ENCODE peak calls at places on chromosome 9, in nine cellular contexts. W, Z, S, J, K, U, F, T and Q are unnamed samples.
A peak's percentile ranks its signal among the peaks of the same experiment; 100 is the strongest.

GRCh38 chr9:23702311-23702922 is 123.6 kb downstream of the ELAVL2 start:
- DNase-seq in W (no peak), Z (no peak), S (no peak), J (no peak), K (no peak), U (no peak), F (no peak), T (no peak), Q (no peak)

GRCh38 chr9:134552349-134552990 is 89.1 kb upstream of the COL5A1 start:
- DNase-seq in W (no peak), Z (no peak), S (no peak), J (no peak), K (no peak), U (no peak), F (no peak), T (no peak), Q (no peak)

GRCh38 chr9:28031521-28032177 is 458.4 kb upstream of the C9orf72 start:
- DNase-seq in W (no peak), Z (no peak), S (no peak), J (no peak), K (no peak), U (no peak), F (no peak), T (no peak), Q (no peak)

GRCh38 chr9:134134949-134135342 is 936 bp upstream of the WDR5 start:
- DNase-seq in W (no peak), Z (no peak), S (no peak), J (no peak), K (no peak), U (no peak), F (no peak), T (no peak), Q (no peak)

GRCh38 chr9:1869843-1870242 is 145.3 kb upstream of the SMARCA2 start:
- DNase-seq in W (no peak), Z (peak; percentile 67), S (no peak), J (no peak), K (no peak), U (peak; percentile 1), F (peak; percentile 14), T (peak; percentile 6), Q (no peak)

GRCh38 chr9:95024097-95024671 is 293.3 kb downstream of the FANCC start:
- DNase-seq in W (no peak), Z (no peak), S (peak; percentile 74), J (no peak), K (no peak), U (no peak), F (peak; percentile 50), T (no peak), Q (no peak)

GRCh38 chr9:90449213-90449925 is 193.3 kb downstream of the DIRAS2 start:
- DNase-seq in W (no peak), Z (no peak), S (no peak), J (no peak), K (peak; percentile 89), U (no peak), F (no peak), T (no peak), Q (no peak)

GRCh38 chr9:21075484-21075883 is 2.3 kb downstream of the IFNB1 start:
- DNase-seq in W (no peak), Z (no peak), S (no peak), J (no peak), K (no peak), U (no peak), F (no peak), T (no peak), Q (no peak)

GRCh38 chr9:123353984-123354591 is 1.9 kb upstream of the CRB2 start:
- DNase-seq in W (peak; percentile 45), Z (peak; percentile 70), S (peak; percentile 36), J (peak; percentile 29), K (no peak), U (peak; percentile 74), F (peak; percentile 56), T (peak; percentile 55), Q (no peak)

GRCh38 chr9:96222132-96222531 is 79.8 kb downstream of the HSD17B3 start:
- DNase-seq in W (no peak), Z (peak; percentile 48), S (no peak), J (no peak), K (no peak), U (no peak), F (peak; percentile 17), T (no peak), Q (no peak)

GRCh38 chr9:112754578-112754977 is 4.0 kb downstream of the SNX30 start:
- DNase-seq in W (peak; percentile 64), Z (peak; percentile 47), S (no peak), J (peak; percentile 56), K (no peak), U (peak; percentile 54), F (peak; percentile 58), T (no peak), Q (peak; percentile 45)

GRCh38 chr9:95007470-95007869 is 281.0 kb downstream of the AOPEP start:
- DNase-seq in W (no peak), Z (no peak), S (no peak), J (no peak), K (no peak), U (no peak), F (peak; percentile 78), T (peak; percentile 44), Q (no peak)

GRCh38 chr9:110769667-110770066 is 101.1 kb downstream of the MUSK start:
- DNase-seq in W (peak; percentile 81), Z (peak; percentile 39), S (no peak), J (peak; percentile 39), K (no peak), U (no peak), F (no peak), T (no peak), Q (no peak)

GRCh38 chr9:129838707-129839259 is 3.5 kb downstream of the USP20 start:
- DNase-seq in W (peak; percentile 79), Z (no peak), S (no peak), J (peak; percentile 76), K (no peak), U (peak; percentile 25), F (peak; percentile 84), T (no peak), Q (peak; percentile 50)

GRCh38 chr9:113361304-113362018 is 12.1 kb downstream of the BSPRY start:
- DNase-seq in W (peak; percentile 51), Z (no peak), S (no peak), J (peak; percentile 67), K (no peak), U (no peak), F (peak; percentile 49), T (no peak), Q (no peak)

GRCh38 chr9:114207034-114207815 is 51.9 kb downstream of the COL27A1 start:
- DNase-seq in W (peak; percentile 55), Z (no peak), S (no peak), J (peak; percentile 71), K (no peak), U (peak; percentile 59), F (peak; percentile 16), T (peak; percentile 81), Q (no peak)

GRCh38 chr9:110089681-110090370 is 118.1 kb downstream of the C9orf152 start:
- DNase-seq in W (no peak), Z (no peak), S (no peak), J (no peak), K (no peak), U (peak; percentile 22), F (no peak), T (no peak), Q (no peak)

GRCh38 chr9:128414461-128414860 is 6.2 kb upstream of the CERCAM start:
- DNase-seq in W (no peak), Z (no peak), S (no peak), J (no peak), K (no peak), U (no peak), F (no peak), T (no peak), Q (no peak)
- TF ChIP-seq CTCF in W (no peak), Z (no peak), S (no peak), J (peak; percentile 12), K (no peak), U (peak; percentile 47), F (peak; percentile 35), T (no peak), Q (peak; percentile 16)

DNA sequence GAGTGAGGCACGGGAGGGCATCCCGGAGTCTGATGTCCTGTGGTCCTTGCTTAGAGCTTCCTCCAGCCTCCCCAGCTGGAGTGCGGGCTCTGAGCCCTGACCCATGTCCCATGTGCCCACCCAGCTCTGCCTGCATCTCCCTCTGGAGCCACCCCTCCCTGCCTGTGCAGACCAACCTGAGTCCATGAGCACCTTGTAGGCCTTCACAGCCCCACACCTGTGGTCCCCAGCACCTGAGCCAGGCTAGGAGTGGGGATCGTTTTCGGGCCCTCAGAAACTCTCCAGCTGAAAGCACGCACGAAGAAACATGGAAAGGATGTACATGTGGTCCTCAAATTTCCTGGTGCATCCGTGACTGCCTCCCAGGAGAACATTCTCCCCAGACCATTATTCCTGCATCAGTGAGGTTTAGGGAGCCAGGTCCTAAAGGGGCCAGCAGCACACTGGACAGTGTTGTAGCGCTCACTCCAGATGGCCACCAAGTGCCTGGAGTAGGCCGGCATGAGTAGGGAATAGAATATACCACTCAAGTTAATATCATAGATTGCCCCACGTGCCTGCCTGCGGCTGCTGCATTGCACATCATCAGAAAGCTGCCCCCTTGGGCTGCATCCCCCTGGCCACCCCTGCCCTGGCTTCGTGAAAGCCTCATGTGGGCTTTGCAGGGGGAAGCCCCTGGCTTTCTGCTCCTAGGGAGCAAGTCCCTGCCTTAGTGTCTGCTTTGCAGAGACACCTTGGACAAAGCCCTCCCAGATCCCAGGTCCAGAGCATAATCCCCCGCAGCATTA is 80.6 kb downstream of the WNK2 start:
- DNase-seq in W (no peak), Z (no peak), S (no peak), J (no peak), K (peak; percentile 90), U (no peak), F (no peak), T (no peak), Q (no peak)
- H3K4me3 ChIP-seq in W (no peak overlapping the region), Z (no peak overlapping the region), S (no peak overlapping the region), J (no peak overlapping the region), K (no peak overlapping the region), U (no peak overlapping the region), F (no peak overlapping the region), T (no peak overlapping the region), Q (no peak overlapping the region)

DNA sequence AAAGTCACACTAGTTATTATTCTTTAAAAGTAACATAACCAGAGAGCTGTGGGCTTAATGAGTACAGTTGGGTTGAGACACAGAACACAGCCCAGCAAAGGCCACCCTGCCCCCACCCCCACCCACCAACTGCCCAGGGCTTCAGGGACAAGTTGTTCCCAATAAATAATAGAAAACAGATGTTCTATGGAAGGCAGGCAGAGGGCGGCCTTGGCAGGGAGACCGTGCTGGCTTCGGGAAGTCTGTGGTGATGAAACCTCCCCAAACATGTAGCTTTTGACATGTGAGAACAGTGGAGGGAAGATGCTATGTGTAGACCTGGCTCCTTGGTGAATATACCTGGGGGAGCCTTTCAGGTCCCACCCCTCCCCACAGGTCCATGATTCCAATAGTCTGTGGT is 10.0 kb downstream of the TRAF1 start:
- DNase-seq in W (peak; percentile 83), Z (peak; percentile 46), S (no peak), J (peak; percentile 88), K (no peak), U (no peak), F (peak; percentile 81), T (no peak), Q (no peak)
- TF ChIP-seq CTCF in W (no peak), Z (peak; percentile 21), S (no peak), J (no peak), K (no peak), U (no peak), F (peak; percentile 12), T (no peak), Q (no peak)

DNA sequence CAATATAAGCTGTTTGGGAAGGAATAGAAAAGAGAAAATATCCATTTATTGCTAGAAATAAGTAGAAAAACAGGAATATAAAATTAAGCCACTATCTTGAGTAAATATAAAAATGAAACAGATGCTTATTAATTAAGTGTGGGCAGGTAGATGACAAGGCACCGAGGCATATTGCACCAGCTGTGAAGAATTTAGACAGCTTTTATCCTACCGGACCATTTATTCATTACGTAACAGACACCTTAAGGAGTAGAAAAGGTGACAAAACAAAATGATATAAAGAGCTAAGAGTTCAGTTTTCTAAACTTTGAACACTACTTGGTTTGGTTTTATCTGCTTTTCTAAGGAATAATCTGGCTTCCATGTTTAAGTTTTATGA is 404.1 kb downstream of the PTPRD start:
- DNase-seq in W (no peak), Z (no peak), S (no peak), J (no peak), K (no peak), U (no peak), F (no peak), T (no peak), Q (no peak)
- H3K4me3 ChIP-seq in W (no peak overlapping the region), Z (peak overlapping the region; percentile 30), S (no peak overlapping the region), J (no peak overlapping the region), K (peak overlapping the region; percentile 42), U (no peak overlapping the region), F (no peak overlapping the region), T (peak overlapping the region; percentile 36), Q (no peak overlapping the region)